ENCODE peak calls at places on chromosomes 4 and X, in four cellular contexts. Q, V, D and N are unnamed samples.

GRCh38 chrX:64204252-64204651 is 1.3 kb downstream of the AMER1 start:
- DNase-seq in D (no peak), V (no peak), Q (no peak), N (no peak)

GRCh38 chrX:20333672-20334071 is 67.0 kb upstream of the RPS6KA3 start:
- DNase-seq in D (no peak), V (no peak), Q (peak; percentile 34), N (no peak)

GRCh38 chrX:69996102-69996468 is 53.7 kb downstream of the AWAT2 start:
- DNase-seq in D (no peak), V (no peak), Q (no peak), N (no peak)

GRCh38 chr4:167826281-167826680 is 266.1 kb upstream of the ANXA10 start:
- DNase-seq in Q (no peak), D (no peak), V (no peak), N (peak; percentile 41)

GRCh38 chrX:107677501-107677901 is 49.2 kb downstream of the PRPS1 start:
- DNase-seq in D (no peak), V (no peak), Q (no peak), N (no peak)

GRCh38 chr4:87011340-87012034 is 76.7 kb downstream of the AFF1 start:
- DNase-seq in V (peak; percentile 53), D (no peak), Q (no peak), N (peak; percentile 37)

GRCh38 chr4:26176621-26177121 is 144.1 kb upstream of the RBPJ start:
- DNase-seq in Q (no peak), V (peak; percentile 49), D (no peak), N (no peak)

GRCh38 chr4:13470379-13470778 is 13.8 kb downstream of the RAB28 start:
- DNase-seq in V (no peak), D (no peak), Q (no peak), N (no peak)

GRCh38 chr4:103046416-103047290 is 27.1 kb upstream of the SLC9B1 start:
- DNase-seq in Q (peak; percentile 16), D (no peak), V (peak; percentile 38), N (peak; percentile 51)

GRCh38 chrX:15310117-15310516 is 5.3 kb downstream of the ASB11 start:
- DNase-seq in D (no peak), V (peak; percentile 10), Q (no peak), N (no peak)

GRCh38 chrX:104318330-104319009 is 63.7 kb upstream of the ESX1 start:
- DNase-seq in V (no peak), Q (no peak), D (no peak), N (no peak)

GRCh38 chr4:1472911-1473518 is 66.8 kb upstream of the NKX1-1 start:
- DNase-seq in D (no peak), Q (no peak), V (no peak), N (no peak)

GRCh38 chrX:104342065-104342464 is 87.3 kb upstream of the ESX1 start:
- DNase-seq in V (no peak), Q (no peak), D (no peak), N (no peak)

GRCh38 chr4:20883231-20883630 is 183.0 kb downstream of the PACRGL start:
- DNase-seq in V (no peak), Q (no peak), D (no peak), N (no peak)

GRCh38 chr4:75715105-75715799 is 9.1 kb upstream of the USO1 start:
- DNase-seq in Q (no peak), D (no peak), V (peak; percentile 44), N (no peak)

GRCh38 chr4:169102011-169102410 is 92.0 kb upstream of the CBR4 start:
- DNase-seq in D (no peak), Q (no peak), V (no peak), N (no peak)

GRCh38 chr4:156238171-156238570 is 284.5 kb upstream of the CTSO start:
- DNase-seq in D (no peak), V (no peak), Q (no peak), N (no peak)

GRCh38 chr4:26076000-26076587 is 162.1 kb downstream of the SMIM20 start:
- DNase-seq in Q (peak; percentile 48), V (no peak), D (peak; percentile 45), N (peak; percentile 82)

GRCh38 chr4:42205551-42205950 is 53.1 kb upstream of the BEND4 start:
- DNase-seq in V (no peak), D (no peak), Q (no peak), N (no peak)

GRCh38 chr4:101282076-101282844 is 65.1 kb downstream of the PPP3CA start:
- DNase-seq in D (peak; percentile 40), V (no peak), Q (peak; percentile 36), N (peak; percentile 83)

GRCh38 chrX:47613082-47613481 is 6.6 kb downstream of the SYN1 start:
- DNase-seq in D (no peak), Q (no peak), V (no peak), N (no peak)

GRCh38 chr4:54439831-54440243 is 210.7 kb downstream of the PDGFRA start:
- DNase-seq in D (peak; percentile 82), Q (no peak), V (peak; percentile 26), N (peak; percentile 100)

GRCh38 chr4:188606635-188607034 is 467.4 kb downstream of the TRIML1 start:
- DNase-seq in D (no peak), Q (no peak), V (no peak), N (no peak)

GRCh38 chr4:4750187-4750586 is 109.3 kb upstream of the MSX1 start:
- DNase-seq in D (no peak), Q (no peak), V (no peak), N (no peak)

GRCh38 chr4:183876268-183876934 is 28.7 kb upstream of the STOX2 start:
- DNase-seq in Q (no peak), V (peak; percentile 56), D (no peak), N (no peak)

GRCh38 chr4:122458625-122459024 is 2.1 kb upstream of the IL2 start:
- DNase-seq in D (no peak), V (no peak), Q (peak; percentile 40), N (peak; percentile 61)